ENCODE peak calls at places on chromosomes 7 and 10, in four cellular contexts. F is T-helper 17 cell; K is activated CD4-positive, CD25-positive, alpha-beta regulatory T cell treated with anti-CD3 and anti-CD28 coated beads, Interleukin-2, amount 50 U/mL, for 24 hours; S is A549. D is an unnamed sample.
A peak's percentile ranks its signal among the peaks of the same experiment; 100 is the strongest.

GRCh38 chr7:47741984-47742383 is 160.1 kb upstream of the TNS3 start:
- ATAC-seq in F (no peak), K (no peak), S (no peak), D (no peak)

GRCh38 chr10:122419890-122420623 is 34.4 kb upstream of the ARMS2 start:
- ATAC-seq in F (no peak), K (no peak), S (no peak), D (peak; percentile 87)

GRCh38 chr10:89047397-89047796 is 56.8 kb downstream of the FAS start:
- ATAC-seq in F (no peak), K (no peak), S (no peak), D (peak; percentile 74)

GRCh38 chr7:127322351-127322750 is 69.6 kb upstream of the GRM8 start:
- ATAC-seq in F (peak; percentile 89), K (peak; percentile 65), S (no peak), D (no peak)

GRCh38 chr7:90191648-90192047 is 19.9 kb upstream of the STEAP2 start:
- ATAC-seq in F (no peak), K (no peak), S (no peak), D (no peak)

GRCh38 chr7:101175664-101176063 is 4.4 kb downstream of the NAT16 start:
- ATAC-seq in F (no peak), K (no peak), S (no peak), D (no peak)

GRCh38 chr7:36190447-36191291 is 37.6 kb downstream of the EEPD1 start:
- ATAC-seq in F (no peak), K (no peak), S (no peak), D (no peak)

GRCh38 chr7:36747969-36748574 is 23.8 kb upstream of the AOAH start:
- ATAC-seq in F (no peak), K (no peak), S (no peak), D (no peak)

D was measured in gastroesophageal sphincter.